ENCODE peak calls at places on chromosomes 1 and 21, in ten cellular contexts. W, A, O, P, V, M, C, N, T and I are unnamed samples.

GRCh38 chr1:222090103-222090502 is 348.2 kb upstream of the DUSP10 start:
- DNase-seq in W (no peak), A (no peak), O (no peak), P (no peak), V (no peak), M (no peak), C (no peak), N (no peak), T (peak), I (no peak)

GRCh38 chr1:170303034-170303433 is 157.3 kb downstream of the NTMT2 start:
- DNase-seq in W (no peak), A (no peak), O (no peak), P (no peak), V (no peak), M (no peak), C (no peak), N (no peak), T (peak), I (no peak)

GRCh38 chr1:21326861-21327344 is 36.6 kb upstream of the ECE1 start:
- DNase-seq in W (no peak), A (no peak), O (no peak), P (no peak), V (no peak), M (no peak), C (no peak), N (no peak), T (peak), I (no peak)

GRCh38 chr1:31421404-31422040 is 8.5 kb downstream of the SERINC2 start:
- DNase-seq in W (peak), A (no peak), O (peak), P (no peak), V (no peak), M (no peak), C (no peak), N (no peak), T (no peak), I (no peak)

GRCh38 chr21:32771134-32771523 is 426 bp downstream of the PAXBP1 start:
- DNase-seq in W (peak), A (no peak), O (peak), P (peak), V (peak), M (peak), C (peak), N (peak), T (peak), I (no peak)

GRCh38 chr1:8061210-8061609 is 35.1 kb upstream of the ERRFI1 start:
- DNase-seq in W (peak), A (no peak), O (no peak), P (no peak), V (peak), M (no peak), C (no peak), N (no peak), T (peak), I (no peak)

GRCh38 chr1:221667504-221667903 is 74.4 kb downstream of the DUSP10 start:
- DNase-seq in W (no peak), A (no peak), O (peak), P (no peak), V (no peak), M (no peak), C (no peak), N (no peak), T (peak), I (no peak)

GRCh38 chr1:14340244-14340800 is 258.2 kb upstream of the KAZN start:
- DNase-seq in W (no peak), A (no peak), O (no peak), P (no peak), V (no peak), M (no peak), C (no peak), N (no peak), T (peak), I (no peak)

GRCh38 chr1:87398644-87399043 is 70.0 kb downstream of the LMO4 start:
- DNase-seq in W (no peak), A (no peak), O (no peak), P (no peak), V (no peak), M (no peak), C (no peak), N (no peak), T (peak), I (no peak)

GRCh38 chr1:61391730-61392129 is 309.4 kb downstream of the NFIA start:
- DNase-seq in W (no peak), A (no peak), O (no peak), P (no peak), V (no peak), M (no peak), C (no peak), N (no peak), T (no peak), I (no peak)

GRCh38 chr1:41980872-41981653 is 62.3 kb upstream of the HIVEP3 start:
- DNase-seq in W (no peak), A (no peak), O (no peak), P (no peak), V (no peak), M (no peak), C (no peak), N (no peak), T (no peak), I (no peak)

GRCh38 chr1:32724678-32725594 is 22.4 kb upstream of the SYNC start:
- DNase-seq in W (peak), A (no peak), O (no peak), P (no peak), V (no peak), M (no peak), C (no peak), N (no peak), T (peak), I (no peak)

GRCh38 chr1:162091681-162092524 is 22.4 kb downstream of the NOS1AP start:
- DNase-seq in W (peak), A (no peak), O (no peak), P (no peak), V (no peak), M (no peak), C (no peak), N (no peak), T (no peak), I (no peak)

GRCh38 chr1:158087320-158087927 is 93.3 kb upstream of the CD1D start:
- DNase-seq in W (peak), A (no peak), O (peak), P (peak), V (no peak), M (no peak), C (peak), N (peak), T (peak), I (no peak)

GRCh38 chr1:185162491-185162890 is 5.5 kb downstream of the SWT1 start:
- DNase-seq in W (no peak), A (no peak), O (no peak), P (no peak), V (no peak), M (no peak), C (no peak), N (no peak), T (no peak), I (no peak)

GRCh38 chr1:162240643-162240976 is 136.0 kb downstream of the SPATA46 start:
- DNase-seq in W (peak), A (no peak), O (no peak), P (no peak), V (no peak), M (no peak), C (no peak), N (no peak), T (no peak), I (no peak)

GRCh38 chr1:16612332-16613172 is 812 bp downstream of the NBPF1 start:
- DNase-seq in W (peak), A (no peak), O (peak), P (no peak), V (peak), M (peak), C (no peak), N (peak), T (peak), I (peak)

GRCh38 chr21:37565530-37566223 is 199.1 kb downstream of the DYRK1A start:
- DNase-seq in W (peak), A (no peak), O (no peak), P (no peak), V (no peak), M (no peak), C (no peak), N (no peak), T (peak), I (no peak)

GRCh38 chr1:176559474-176560390 is 96.8 kb downstream of the PAPPA2 start:
- DNase-seq in W (peak), A (no peak), O (peak), P (no peak), V (peak), M (no peak), C (peak), N (peak), T (peak), I (no peak)

GRCh38 chr1:167479331-167479979 is 38.9 kb downstream of the CD247 start:
- DNase-seq in W (no peak), A (no peak), O (no peak), P (no peak), V (no peak), M (no peak), C (no peak), N (no peak), T (no peak), I (no peak)

GRCh38 chr1:91774520-91775203 is 111.3 kb downstream of the TGFBR3 start:
- DNase-seq in W (no peak), A (no peak), O (no peak), P (no peak), V (no peak), M (no peak), C (no peak), N (no peak), T (peak), I (no peak)

GRCh38 chr1:168081373-168082007 is 55.2 kb downstream of the GPR161 start:
- DNase-seq in W (no peak), A (no peak), O (no peak), P (no peak), V (no peak), M (no peak), C (no peak), N (peak), T (peak), I (no peak)

GRCh38 chr21:34351786-34352241 is 12.0 kb upstream of the KCNE2 start:
- DNase-seq in W (peak), A (peak), O (peak), P (no peak), V (peak), M (peak), C (peak), N (peak), T (peak), I (no peak)

GRCh38 chr1:117128323-117129079 is 7.0 kb upstream of the TRIM45 start:
- DNase-seq in W (no peak), A (no peak), O (peak), P (no peak), V (no peak), M (no peak), C (no peak), N (peak), T (peak), I (no peak)

GRCh38 chr1:184930645-184931044 is 43.7 kb downstream of the NIBAN1 start:
- DNase-seq in W (no peak), A (no peak), O (no peak), P (no peak), V (no peak), M (no peak), C (no peak), N (no peak), T (no peak), I (no peak)

GRCh38 chr1:197838836-197839235 is 63.6 kb upstream of the DENND1B start:
- DNase-seq in W (no peak), A (no peak), O (no peak), P (no peak), V (no peak), M (no peak), C (no peak), N (no peak), T (peak), I (no peak)

DNA sequence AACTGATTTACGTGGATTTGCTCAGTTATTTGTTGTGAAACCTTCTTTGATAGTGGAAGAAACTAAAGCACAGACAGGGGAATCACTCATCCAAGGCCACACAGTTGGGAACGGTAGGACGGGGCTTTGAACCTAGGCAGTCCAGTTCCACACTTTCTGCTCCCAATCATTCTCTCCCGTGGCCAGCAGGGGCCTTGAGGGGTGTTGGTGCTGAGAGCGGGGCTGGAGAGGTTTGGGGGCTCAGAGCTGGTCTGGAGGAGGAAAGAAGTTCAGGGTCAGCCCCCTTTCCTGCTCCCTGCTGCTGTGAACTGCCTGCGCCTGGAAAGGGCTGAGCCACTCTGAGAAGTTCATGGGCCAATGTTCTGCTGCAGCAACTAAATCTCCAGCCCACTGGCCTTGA is 31.4 kb upstream of the ACTL8 start:
- DNase-seq in W (no peak), A (no peak), O (no peak), P (no peak), V (no peak), M (no peak), C (no peak), N (no peak), T (no peak), I (no peak)
- TF ChIP-seq CTCF in W (no peak), A (no peak), O (no peak), P (no peak), V (no peak), M (no peak), C (peak), N (no peak), T (peak), I (peak)

GRCh38 chr1:35490250-35490649 is 67.0 kb downstream of the KIAA0319L start:
- DNase-seq in W (no peak), A (no peak), O (no peak), P (no peak), V (no peak), M (no peak), C (no peak), N (no peak), T (no peak), I (no peak)
- TF ChIP-seq CTCF in W (no peak), A (no peak), O (no peak), P (no peak), V (no peak), M (no peak), C (no peak), N (no peak), T (no peak), I (no peak)

DNA sequence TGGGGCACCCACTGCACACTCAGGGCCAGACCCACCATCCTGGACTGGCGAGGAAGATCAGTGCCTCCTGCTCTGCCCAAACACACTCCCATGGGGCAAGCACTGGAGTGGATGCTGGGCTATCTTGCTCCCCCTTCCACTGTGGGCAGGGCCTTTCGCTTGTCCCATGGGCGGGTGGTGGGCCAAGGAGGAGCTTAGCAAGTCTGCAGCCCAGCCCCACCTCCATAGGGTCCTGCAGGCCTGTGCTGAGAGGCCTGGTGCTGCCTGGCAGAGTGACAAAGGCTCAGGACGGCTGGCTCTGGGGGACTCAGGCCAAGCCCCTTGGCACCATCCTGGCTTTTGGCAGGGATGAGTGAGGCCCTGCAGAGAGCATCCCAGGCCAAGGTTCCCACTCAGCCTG is 89.4 kb downstream of the PTPRU start:
- DNase-seq in W (no peak), A (no peak), O (no peak), P (peak), V (no peak), M (no peak), C (no peak), N (no peak), T (no peak), I (no peak)
- TF ChIP-seq CTCF in W (no peak), A (no peak), O (no peak), P (no peak), V (no peak), M (no peak), C (no peak), N (no peak), T (no peak), I (no peak)

GRCh38 chr1:235632538-235633219 is 16.9 kb downstream of the GNG4 start:
- DNase-seq in W (no peak), A (no peak), O (peak), P (peak), V (no peak), M (no peak), C (no peak), N (peak), T (peak), I (no peak)
- TF ChIP-seq CTCF in W (no peak), A (no peak), O (no peak), P (no peak), V (no peak), M (no peak), C (no peak), N (no peak), T (no peak), I (peak)

DNA sequence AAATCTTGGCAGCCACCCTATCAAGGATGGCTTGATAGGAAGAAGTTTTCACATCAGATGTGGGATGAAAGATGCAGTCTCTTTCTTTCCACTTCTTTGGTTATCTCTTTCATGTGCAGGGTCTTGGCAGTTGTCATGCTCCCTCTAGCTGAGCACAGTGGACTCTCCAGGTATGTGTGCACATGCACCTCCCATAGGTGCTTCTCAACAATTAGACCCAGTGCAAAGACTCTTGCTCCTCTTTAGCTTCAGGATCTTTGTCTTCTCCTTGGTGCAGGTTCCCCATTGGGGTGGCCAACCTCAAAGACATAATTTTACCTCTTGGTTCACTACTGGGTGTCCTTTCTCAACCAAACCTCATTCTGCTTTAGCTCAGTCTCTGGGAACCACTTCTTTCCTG is 80.7 kb downstream of the TBX15 start:
- DNase-seq in W (no peak), A (no peak), O (no peak), P (no peak), V (no peak), M (no peak), C (no peak), N (no peak), T (no peak), I (no peak)
- TF ChIP-seq CTCF in W (no peak), A (no peak), O (no peak), P (no peak), V (no peak), M (no peak), C (no peak), N (no peak), T (no peak), I (no peak)

GRCh38 chr1:226870323-226871046 is at the start of gene PSEN2:
- DNase-seq in W (peak), A (peak), O (peak), P (peak), V (peak), M (peak), C (peak), N (peak), T (peak), I (no peak)
- TF ChIP-seq CTCF in W (no peak), A (no peak), O (no peak), P (no peak), V (no peak), M (peak), C (peak), N (no peak), T (peak), I (peak)

GRCh38 chr1:81801032-81801833 is 499 bp downstream of the ADGRL2 start:
- DNase-seq in W (peak), A (no peak), O (peak), P (peak), V (peak), M (peak), C (peak), N (peak), T (peak), I (peak)
- TF ChIP-seq CTCF in W (no peak), A (no peak), O (no peak), P (no peak), V (no peak), M (no peak), C (no peak), N (no peak), T (no peak), I (no peak)

GRCh38 chr1:6180215-6180577 is at the start of gene CHD5:
- DNase-seq in W (no peak), A (peak), O (no peak), P (no peak), V (no peak), M (no peak), C (no peak), N (no peak), T (no peak), I (no peak)

GRCh38 chr1:6180578-6181311 is 624 bp upstream of the CHD5 start:
- DNase-seq in W (no peak), A (no peak), O (peak), P (no peak), V (no peak), M (no peak), C (no peak), N (no peak), T (no peak), I (no peak)

GRCh38 chr1:6177681-6178380 is 2.3 kb downstream of the CHD5 start:
- DNase-seq in W (no peak), A (no peak), O (peak), P (no peak), V (no peak), M (no peak), C (no peak), N (no peak), T (no peak), I (no peak)

GRCh38 chr1:6179564-6180175 is 451 bp downstream of the CHD5 start:
- DNase-seq in W (no peak), A (no peak), O (peak), P (no peak), V (no peak), M (no peak), C (no peak), N (no peak), T (no peak), I (no peak)

DNA sequence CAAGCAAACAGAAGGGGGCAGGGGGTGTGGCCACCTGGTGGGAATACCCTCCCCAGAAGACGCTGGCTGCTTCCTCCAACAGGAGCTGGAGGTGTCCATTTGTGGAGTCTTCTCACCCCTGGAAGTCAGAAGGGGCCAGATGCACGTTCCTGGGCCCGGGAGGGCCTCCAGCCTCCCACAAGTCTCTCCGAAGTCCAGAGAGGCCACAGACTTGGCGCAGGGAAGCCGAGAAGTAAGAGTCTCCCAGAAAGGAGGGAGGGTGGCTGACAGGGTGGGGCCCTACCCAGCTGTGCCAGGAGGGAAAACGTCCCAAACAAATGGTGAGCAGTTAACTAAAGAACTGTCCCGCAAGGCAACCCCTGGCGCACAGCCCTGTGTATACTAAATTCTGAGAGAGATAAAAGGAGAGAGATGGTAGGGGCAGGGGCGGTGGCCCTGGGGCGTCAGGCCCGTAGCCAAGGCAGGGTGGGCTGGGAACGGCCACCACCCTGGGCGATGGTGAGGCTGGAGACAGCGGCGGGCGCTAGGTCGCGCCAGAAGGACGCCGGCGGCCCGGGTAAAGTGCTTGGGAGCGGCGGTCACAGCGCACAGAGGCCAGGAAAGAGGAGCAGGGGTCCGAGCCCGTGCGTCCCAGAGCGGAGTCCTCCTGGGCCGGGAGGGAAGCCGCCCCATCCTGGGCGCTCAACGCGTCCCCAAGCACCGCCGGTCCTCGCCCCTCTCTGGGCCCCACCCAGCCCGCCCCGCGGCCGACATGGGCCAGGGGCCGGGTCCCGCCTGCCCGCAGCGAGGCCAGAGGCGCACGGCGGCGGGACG is 1.2 kb downstream of the CHD5 start:
- DNase-seq in W (peak), A (no peak), O (peak), P (no peak), V (no peak), M (no peak), C (no peak), N (no peak), T (no peak), I (no peak)
- TF ChIP-seq CTCF in W (no peak), A (no peak), O (no peak), P (no peak), V (no peak), M (no peak), C (no peak), N (no peak), T (no peak), I (no peak)

GRCh38 chr1:20187103-20187812 is 940 bp upstream of the PLA2G2C start:
- DNase-seq in W (no peak), A (peak), O (no peak), P (no peak), V (no peak), M (peak), C (no peak), N (no peak), T (no peak), I (no peak)
- TF ChIP-seq CTCF in W (no peak), A (no peak), O (no peak), P (no peak), V (no peak), M (peak), C (no peak), N (no peak), T (no peak), I (no peak)